ENCODE peak calls at places on chromosomes 1 and 21, in four cellular contexts. P is EL; C is tibial artery; N is stimulated activated CD4-positive, alpha-beta T cell treated with anti-CD3 and anti-CD28 coated beads, TNF-alpha, amount 100 ng/mL, for 48 hours. I is an unnamed sample.
A peak's percentile ranks its signal among the peaks of the same experiment; 100 is the strongest.

GRCh38 chr1:8135250-8135649 is 109.1 kb upstream of the ERRFI1 start:
- DNase-seq in C (no peak), P (no peak), N (no peak), I (no peak)

GRCh38 chr21:40053007-40053406 is 185.8 kb downstream of the PCP4 start:
- DNase-seq in P (no peak), C (peak; percentile 77), N (no peak), I (no peak)

GRCh38 chr1:42765832-42766722 is 751 bp downstream of the P3H1 start:
- DNase-seq in P (peak; percentile 88), N (peak; percentile 23), C (peak; percentile 44), I (no peak)

GRCh38 chr1:27934818-27935549 is at the start of gene SMPDL3B:
- DNase-seq in N (no peak), P (peak; percentile 45), C (no peak), I (no peak)

GRCh38 chr21:34914239-34914638 is 134.9 kb downstream of the RUNX1 start:
- DNase-seq in P (no peak), N (no peak), C (no peak), I (no peak)

GRCh38 chr21:44407493-44407892 is 47.8 kb upstream of the LRRC3 start:
- DNase-seq in P (no peak), C (no peak), N (peak; percentile 18), I (no peak)

GRCh38 chr1:22526098-22526497 is 37.2 kb upstream of the EPHA8 start:
- DNase-seq in N (no peak), P (no peak), C (no peak), I (no peak)

GRCh38 chr21:29377266-29377665 is 78.5 kb downstream of the BACH1 start:
- DNase-seq in P (no peak), N (no peak), C (no peak), I (no peak)

GRCh38 chr1:101366513-101367215 is 129.8 kb downstream of the S1PR1 start:
- DNase-seq in N (no peak), C (no peak), P (peak; percentile 62), I (no peak)

GRCh38 chr1:15148975-15149374 is 4.6 kb upstream of the TMEM51 start:
- DNase-seq in P (no peak), C (no peak), N (no peak), I (no peak)

GRCh38 chr1:106515375-106515774 is 541.1 kb upstream of the PRMT6 start:
- DNase-seq in N (no peak), C (no peak), P (no peak), I (no peak)

GRCh38 chr1:65921461-65921860 is 128.8 kb downstream of the PDE4B start:
- DNase-seq in N (no peak), C (no peak), P (no peak), I (no peak)

GRCh38 chr1:51523931-51524330 is 4.9 kb upstream of the EPS15 start:
- DNase-seq in C (no peak), N (no peak), P (no peak), I (no peak)

GRCh38 chr1:7390604-7391000 is 380.5 kb upstream of the VAMP3 start:
- DNase-seq in C (no peak), N (no peak), P (no peak), I (no peak)

GRCh38 chr1:40646385-40646784 is 19.1 kb downstream of the RIMS3 start:
- DNase-seq in C (no peak), P (peak; percentile 33), N (no peak), I (no peak)

GRCh38 chr1:245197911-245198379 is 43.2 kb downstream of the KIF26B start:
- DNase-seq in C (no peak), P (peak; percentile 45), N (no peak), I (no peak)

GRCh38 chr1:226603030-226603960 is 54.7 kb downstream of the STUM start:
- DNase-seq in C (peak; percentile 82), N (no peak), P (peak; percentile 58), I (no peak)

GRCh38 chr1:99170516-99170915 is 93.8 kb upstream of the PLPPR4 start:
- DNase-seq in C (no peak), P (peak; percentile 57), N (no peak), I (no peak)

GRCh38 chr1:169161512-169162194 is 55.2 kb downstream of the ATP1B1 start:
- DNase-seq in P (no peak), N (no peak), C (no peak), I (no peak)

GRCh38 chr1:182955596-182956588 is 2.9 kb upstream of the SHCBP1L start:
- DNase-seq in N (no peak), C (no peak), P (peak; percentile 97), I (no peak)

GRCh38 chr1:42379794-42380616 is 587 bp upstream of the RIMKLA start:
- DNase-seq in C (no peak), P (peak; percentile 37), N (no peak), I (no peak)

GRCh38 chr1:43453442-43454269 is at the start of gene HYI:
- DNase-seq in P (peak; percentile 92), C (peak; percentile 89), N (peak; percentile 58), I (peak; percentile 37)

GRCh38 chr1:219660666-219661463 is 48.0 kb upstream of the ZC3H11B start:
- DNase-seq in N (peak; percentile 9), P (peak; percentile 78), C (peak; percentile 92), I (peak; percentile 18)

GRCh38 chr1:202698276-202698675 is 12.0 kb downstream of the SYT2 start:
- DNase-seq in P (no peak), N (no peak), C (no peak), I (no peak)

GRCh38 chr1:240027059-240027462 is 64.6 kb upstream of the FMN2 start:
- DNase-seq in P (peak; percentile 73), N (no peak), C (no peak), I (no peak)

GRCh38 chr1:1614204-1614953 is 921 bp upstream of the MIB2 start:
- DNase-seq in P (peak; percentile 49), C (no peak), N (peak; percentile 45), I (no peak)

GRCh38 chr21:45299864-45300785 is 12.4 kb upstream of the POFUT2 start:
- DNase-seq in P (peak; percentile 73), C (no peak), N (no peak), I (no peak)

GRCh38 chr1:29282924-29283803 is 46.8 kb downstream of the PTPRU start:
- DNase-seq in N (peak; percentile 11), C (no peak), P (peak; percentile 65), I (no peak)

GRCh38 chr1:10217748-10218441 is 7.5 kb downstream of the KIF1B start:
- DNase-seq in P (peak; percentile 51), C (no peak), N (no peak), I (no peak)

GRCh38 chr1:236156512-236157208 is 14.3 kb downstream of the GPR137B start:
- DNase-seq in N (no peak), C (peak; percentile 47), P (no peak), I (peak; percentile 79)

GRCh38 chr1:36134805-36135339 is 9.8 kb upstream of the COL8A2 start:
- DNase-seq in N (no peak), C (peak; percentile 58), P (peak; percentile 75), I (peak; percentile 32)

I was measured in GM18507.